ENCODE peak calls at places on chromosome 19, in five cellular contexts. Z is GM23338, S is fibroblast of lung, A is neural progenitor cell, R is endothelial cell of umbilical vein. L is an unnamed sample.

GRCh38 chr19:19485161-19485997 is 30.0 kb downstream of the TSSK6 start:
- DNase-seq in Z (no peak), S (peak), A (no peak), R (no peak), L (no peak)

GRCh38 chr19:16216744-16217670 is 19.3 kb downstream of the AP1M1 start:
- DNase-seq in Z (no peak), S (no peak), A (no peak), R (no peak), L (no peak)

GRCh38 chr19:29983568-29983967 is 41.5 kb downstream of the URI1 start:
- DNase-seq in Z (no peak), S (no peak), A (no peak), R (no peak), L (no peak)

GRCh38 chr19:36051637-36052036 is 2.4 kb downstream of the THAP8 start:
- DNase-seq in Z (peak), S (no peak), A (no peak), R (no peak), L (no peak)

GRCh38 chr19:44684892-44685847 is 13.8 kb upstream of the CEACAM16 start:
- DNase-seq in Z (peak), S (peak), A (peak), R (peak), L (no peak)

GRCh38 chr19:823565-824121 is 1.9 kb upstream of the PLPPR3 start:
- DNase-seq in Z (no peak), S (no peak), A (peak), R (no peak), L (no peak)

GRCh38 chr19:19053508-19054314 is 10.1 kb upstream of the SLC25A42 start:
- DNase-seq in Z (peak), S (peak), A (peak), R (peak), L (peak)

GRCh38 chr19:38433268-38433733 is at the start of gene RYR1:
- DNase-seq in Z (peak), S (no peak), A (peak), R (no peak), L (peak)

GRCh38 chr19:37594982-37595382 is 306 bp downstream of the ZNF540 start:
- DNase-seq in Z (no peak), S (no peak), A (no peak), R (no peak), L (peak)

DNA sequence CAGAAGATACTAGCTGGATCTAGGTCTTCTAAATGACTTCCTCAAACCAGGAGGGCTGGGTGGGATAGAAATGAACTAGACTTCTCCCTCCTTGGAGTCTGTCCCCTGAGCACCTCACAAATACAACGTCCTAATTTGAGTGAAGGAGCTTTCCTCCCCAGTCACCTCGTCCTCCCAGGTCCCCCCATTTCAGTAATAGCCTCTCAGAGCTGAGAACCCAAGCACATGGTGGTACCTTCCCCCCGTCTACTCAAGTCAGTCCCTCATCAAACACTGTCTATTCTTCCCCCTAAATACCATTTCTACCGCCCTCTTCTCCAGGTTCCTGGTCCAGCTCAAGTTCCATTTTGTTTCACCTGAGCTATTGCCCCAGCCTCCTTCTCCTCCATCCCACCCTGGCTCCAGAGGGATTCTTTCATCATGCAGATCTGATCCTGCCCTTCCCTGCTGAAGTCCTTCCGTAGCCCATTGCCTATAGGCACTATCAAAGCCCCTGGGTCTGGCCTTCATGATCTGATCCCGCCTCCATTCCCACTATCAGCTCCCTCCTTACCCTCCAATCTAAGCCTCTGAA is 5.3 kb upstream of the PRKCG start:
- DNase-seq in Z (no peak), S (no peak), A (no peak), R (no peak), L (no peak)
- H3K27ac ChIP-seq in Z (no peak), S (no peak), A (no peak), R (no peak), L (no peak)

GRCh38 chr19:6767357-6768235 is at the start of gene SH2D3A:
- DNase-seq in Z (peak), S (peak), A (peak), R (peak), L (peak)
- TF ChIP-seq EZH2 in Z (no peak), S (no peak), A (no peak), R (no peak), L (no peak)

GRCh38 chr19:42199440-42200115 is 17.9 kb downstream of the DEDD2 start:
- DNase-seq in Z (peak), S (no peak), A (no peak), R (no peak), L (peak)
- TF ChIP-seq CTCF in Z (peak), S (no peak), A (no peak), R (no peak), L (peak)

GRCh38 chr19:4401482-4402170 is 814 bp upstream of the CHAF1A start:
- DNase-seq in Z (no peak), S (no peak), A (no peak), R (no peak), L (no peak)

GRCh38 chr19:4405977-4406376 is 3.5 kb downstream of the CHAF1A start:
- DNase-seq in Z (no peak), S (no peak), A (no peak), R (no peak), L (no peak)

GRCh38 chr19:4399871-4400768 is at the start of gene SH3GL1:
- DNase-seq in Z (peak), S (peak), A (peak), R (peak), L (peak)

GRCh38 chr19:4402171-4403004 is at the start of gene CHAF1A:
- DNase-seq in Z (peak), S (peak), A (peak), R (peak), L (peak)

GRCh38 chr19:4403005-4403761 is 743 bp downstream of the CHAF1A start:
- DNase-seq in Z (peak), S (no peak), A (peak), R (no peak), L (peak)
- H3K27ac ChIP-seq in Z (peak), S (peak), A (no peak), R (peak), L (peak)

GRCh38 chr19:6587998-6588507 is 2.9 kb downstream of the CD70 start:
- DNase-seq in Z (peak), S (no peak), A (peak), R (no peak), L (no peak)

GRCh38 chr19:6587093-6587820 is 3.7 kb downstream of the CD70 start:
- DNase-seq in Z (peak), S (peak), A (peak), R (no peak), L (no peak)

GRCh38 chr19:6589711-6590457 is 1.1 kb downstream of the CD70 start:
- DNase-seq in Z (peak), S (no peak), A (no peak), R (no peak), L (no peak)

GRCh38 chr19:6590458-6591319 is at the start of gene CD70:
- DNase-seq in Z (peak), S (no peak), A (peak), R (no peak), L (peak)

DNA sequence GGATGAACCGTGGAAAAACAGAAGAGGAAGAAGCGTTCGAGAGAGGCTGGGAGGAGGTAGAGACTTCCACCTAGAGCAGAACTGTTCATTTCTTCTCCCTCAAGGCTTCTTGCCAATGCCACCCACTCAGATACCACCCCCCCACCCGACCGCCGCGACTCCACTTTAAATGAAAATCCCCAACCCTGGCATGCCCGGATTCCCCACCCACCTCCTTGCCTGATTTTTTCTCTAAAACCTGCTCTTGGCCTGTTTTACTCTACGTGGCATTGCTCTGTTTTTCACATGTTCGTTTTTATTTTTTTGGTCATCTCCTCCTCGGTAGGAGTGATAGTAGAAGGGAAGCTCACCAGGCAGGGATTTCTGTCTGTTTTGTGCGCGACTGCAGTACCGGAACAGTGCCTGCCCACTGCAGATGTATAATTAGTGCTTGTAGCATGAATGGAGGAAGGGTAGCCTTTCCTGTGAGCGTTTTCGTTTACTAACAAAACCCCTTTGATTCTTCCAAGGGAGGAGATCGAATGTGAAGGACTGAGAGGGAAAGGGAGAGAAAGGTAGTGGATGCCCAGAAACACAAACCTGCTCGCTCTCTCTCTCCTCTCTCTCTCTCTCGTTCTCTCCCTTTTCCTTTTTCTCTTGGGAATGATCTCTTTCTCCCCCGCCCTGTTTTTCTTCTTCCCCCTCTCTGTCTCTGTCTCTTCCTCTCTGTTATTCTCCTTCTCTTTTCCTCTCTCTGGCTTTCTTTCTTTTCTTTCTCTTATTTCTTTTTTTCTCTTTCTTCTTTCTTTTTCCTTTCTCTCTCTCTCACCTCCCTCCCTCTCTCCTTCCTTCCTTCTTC is 2.2 kb downstream of the CD70 start:
- DNase-seq in Z (peak), S (no peak), A (peak), R (no peak), L (no peak)
- TF ChIP-seq EZH2 in Z (peak), S (no peak), A (no peak), R (no peak), L (no peak)

GRCh38 chr19:42176990-42177685 is 40.3 kb downstream of the DEDD2 start:
- DNase-seq in Z (peak), S (peak), A (peak), R (peak), L (peak)
- TF ChIP-seq CTCF in Z (no peak), S (peak), A (peak), R (peak), L (peak)

GRCh38 chr19:7943444-7944176 is at the start of gene TIMM44:
- DNase-seq in Z (peak), S (peak), A (peak), R (peak), L (peak)
- H3K27ac ChIP-seq in Z (peak), S (peak), A (peak), R (peak), L (peak)

GRCh38 chr19:12996542-12997094 is 1.3 kb downstream of the NFIX start:
- DNase-seq in Z (peak), S (peak), A (peak), R (peak), L (no peak)
- TF ChIP-seq EZH2 in Z (peak), S (no peak), A (peak), R (no peak), L (no peak)